ENCODE peak calls at places on chromosomes 12 and 14, in five cellular contexts. U is germinal center, I is AG09319, Q is Daoy, E is T-cell. R is an unnamed sample.

GRCh38 chr14:83491091-83491490 is 1957.4 kb upstream of the SEL1L start:
- DNase-seq in U (no peak), I (no peak), Q (no peak), E (no peak), R (peak)

GRCh38 chr14:71468701-71469100 is 463.5 kb upstream of the RGS6 start:
- DNase-seq in I (no peak), E (no peak), U (no peak), Q (no peak), R (no peak)

GRCh38 chr12:130818381-130819247 is 20.4 kb downstream of the STX2 start:
- DNase-seq in Q (peak), E (peak), U (peak), I (no peak), R (peak)

GRCh38 chr14:105092124-105092911 is 27.1 kb upstream of the GPR132 start:
- DNase-seq in Q (peak), E (no peak), U (no peak), I (no peak), R (peak)

GRCh38 chr14:36948157-36948859 is 224.1 kb downstream of the SLC25A21 start:
- DNase-seq in I (no peak), U (no peak), Q (no peak), E (no peak), R (no peak)

GRCh38 chr14:63852271-63852816 is 460 bp upstream of the SYNE2 start:
- DNase-seq in U (peak), E (no peak), Q (no peak), I (no peak), R (no peak)

GRCh38 chr12:12376636-12377448 is 20.0 kb downstream of the BORCS5 start:
- DNase-seq in I (peak), U (peak), Q (peak), E (no peak), R (peak)

GRCh38 chr12:27319394-27319793 is 13.2 kb upstream of the BMAL2 start:
- DNase-seq in I (no peak), U (no peak), Q (no peak), E (no peak), R (no peak)

GRCh38 chr12:29148958-29149690 is at the start of gene FAR2:
- DNase-seq in U (peak), I (no peak), Q (peak), E (peak), R (peak)

GRCh38 chr12:124992874-124993567 is 424 bp upstream of the BRI3BP start:
- DNase-seq in U (peak), Q (peak), E (peak), I (no peak), R (peak)

GRCh38 chr12:47190905-47191304 is 111.1 kb upstream of the AMIGO2 start:
- DNase-seq in U (no peak), I (no peak), Q (no peak), E (no peak), R (no peak)

GRCh38 chr14:32087173-32087861 is 10.2 kb downstream of the ARHGAP5 start:
- DNase-seq in U (no peak), E (no peak), I (no peak), Q (peak), R (peak)

GRCh38 chr12:132218915-132219314 is 74.7 kb downstream of the NOC4L start:
- DNase-seq in E (peak), Q (no peak), I (no peak), U (peak), R (peak)

GRCh38 chr12:31011746-31012567 is 61.7 kb upstream of the DDX11 start:
- DNase-seq in I (no peak), E (no peak), U (no peak), Q (no peak), R (no peak)